ENCODE peak calls at places on chromosomes 7 and 10, in nine cellular contexts. One of them, this sample, is unnamed.
A peak's percentile ranks its signal among the peaks of the same experiment; 100 is the strongest.

GRCh38 chr7:56115852-56116538 is at the start of gene NUPR2:
- DNase-seq in A549: no peak
- DNase-seq in suprapubic skin: peak; percentile 38
- DNase-seq in effector memory CD4-positive, alpha-beta T cell: no peak
- DNase-seq in cardiac muscle cell: no peak
- DNase-seq in right atrium auricular region: no peak
- DNase-seq in A673: no peak
- DNase-seq in AG04450: no peak
- DNase-seq in CD8-positive, alpha-beta memory T cell: no peak
- DNase-seq in this sample: no peak

GRCh38 chr7:51369746-51370145 is 53.1 kb upstream of the COBL start:
- DNase-seq in A549: peak; percentile 33
- DNase-seq in suprapubic skin: no peak
- DNase-seq in effector memory CD4-positive, alpha-beta T cell: no peak
- DNase-seq in cardiac muscle cell: peak; percentile 36
- DNase-seq in right atrium auricular region: no peak
- DNase-seq in A673: no peak
- DNase-seq in AG04450: no peak
- DNase-seq in CD8-positive, alpha-beta memory T cell: no peak
- DNase-seq in this sample: no peak

GRCh38 chr10:60142736-60143135 is 236.4 kb upstream of the CCDC6 start:
- DNase-seq in A549: no peak
- DNase-seq in suprapubic skin: no peak
- DNase-seq in effector memory CD4-positive, alpha-beta T cell: no peak
- DNase-seq in cardiac muscle cell: no peak
- DNase-seq in right atrium auricular region: no peak
- DNase-seq in A673: peak; percentile 27
- DNase-seq in AG04450: no peak
- DNase-seq in CD8-positive, alpha-beta memory T cell: no peak
- DNase-seq in this sample: no peak

GRCh38 chr7:135650831-135651573 is 11.3 kb upstream of the STMP1 start:
- DNase-seq in A549: no peak
- DNase-seq in suprapubic skin: no peak
- DNase-seq in effector memory CD4-positive, alpha-beta T cell: no peak
- DNase-seq in cardiac muscle cell: peak; percentile 14
- DNase-seq in right atrium auricular region: no peak
- DNase-seq in A673: no peak
- DNase-seq in AG04450: no peak
- DNase-seq in CD8-positive, alpha-beta memory T cell: no peak
- DNase-seq in this sample: no peak

GRCh38 chr7:50733552-50733951 is 49.1 kb downstream of the GRB10 start:
- DNase-seq in A549: peak; percentile 92
- DNase-seq in suprapubic skin: no peak
- DNase-seq in effector memory CD4-positive, alpha-beta T cell: no peak
- DNase-seq in cardiac muscle cell: no peak
- DNase-seq in right atrium auricular region: peak; percentile 11
- DNase-seq in A673: no peak
- DNase-seq in AG04450: no peak
- DNase-seq in CD8-positive, alpha-beta memory T cell: no peak
- DNase-seq in this sample: no peak

GRCh38 chr7:50507898-50508470 is 57.2 kb downstream of the DDC start:
- DNase-seq in A549: no peak
- DNase-seq in suprapubic skin: no peak
- DNase-seq in effector memory CD4-positive, alpha-beta T cell: no peak
- DNase-seq in cardiac muscle cell: peak; percentile 13
- DNase-seq in right atrium auricular region: no peak
- DNase-seq in A673: no peak
- DNase-seq in AG04450: no peak
- DNase-seq in CD8-positive, alpha-beta memory T cell: no peak
- DNase-seq in this sample: no peak

GRCh38 chr10:26622891-26623290 is 74.6 kb upstream of the PDSS1 start:
- DNase-seq in A549: no peak
- DNase-seq in suprapubic skin: no peak
- DNase-seq in effector memory CD4-positive, alpha-beta T cell: no peak
- DNase-seq in cardiac muscle cell: no peak
- DNase-seq in right atrium auricular region: no peak
- DNase-seq in A673: no peak
- DNase-seq in AG04450: no peak
- DNase-seq in CD8-positive, alpha-beta memory T cell: no peak
- DNase-seq in this sample: no peak

GRCh38 chr7:873367-874002 is 2.9 kb upstream of the GET4 start:
- DNase-seq in A549: peak; percentile 90
- DNase-seq in suprapubic skin: peak; percentile 89
- DNase-seq in effector memory CD4-positive, alpha-beta T cell: peak; percentile 37
- DNase-seq in cardiac muscle cell: peak; percentile 88
- DNase-seq in right atrium auricular region: peak; percentile 90
- DNase-seq in A673: peak; percentile 92
- DNase-seq in AG04450: peak; percentile 38
- DNase-seq in CD8-positive, alpha-beta memory T cell: peak; percentile 49
- DNase-seq in this sample: peak; percentile 83

GRCh38 chr7:140623995-140624902 is 16.4 kb downstream of the DENND2A start:
- DNase-seq in A549: no peak
- DNase-seq in suprapubic skin: no peak
- DNase-seq in effector memory CD4-positive, alpha-beta T cell: no peak
- DNase-seq in cardiac muscle cell: peak; percentile 25
- DNase-seq in right atrium auricular region: no peak
- DNase-seq in A673: no peak
- DNase-seq in AG04450: no peak
- DNase-seq in CD8-positive, alpha-beta memory T cell: no peak
- DNase-seq in this sample: no peak

GRCh38 chr10:131743190-131744151 is 157.3 kb upstream of the PPP2R2D start:
- DNase-seq in A549: no peak
- DNase-seq in suprapubic skin: peak; percentile 47
- DNase-seq in effector memory CD4-positive, alpha-beta T cell: no peak
- DNase-seq in cardiac muscle cell: no peak
- DNase-seq in right atrium auricular region: no peak
- DNase-seq in A673: no peak
- DNase-seq in AG04450: no peak
- DNase-seq in CD8-positive, alpha-beta memory T cell: no peak
- DNase-seq in this sample: peak; percentile 44

GRCh38 chr10:119325131-119325530 is 117.8 kb downstream of the GRK5 start:
- DNase-seq in A549: no peak
- DNase-seq in suprapubic skin: no peak
- DNase-seq in effector memory CD4-positive, alpha-beta T cell: no peak
- DNase-seq in cardiac muscle cell: no peak
- DNase-seq in right atrium auricular region: no peak
- DNase-seq in A673: no peak
- DNase-seq in AG04450: no peak
- DNase-seq in CD8-positive, alpha-beta memory T cell: no peak
- DNase-seq in this sample: no peak

GRCh38 chr10:48607356-48608278 is 2.7 kb upstream of the ARHGAP22 start:
- DNase-seq in A549: no peak
- DNase-seq in suprapubic skin: no peak
- DNase-seq in effector memory CD4-positive, alpha-beta T cell: no peak
- DNase-seq in cardiac muscle cell: no peak
- DNase-seq in right atrium auricular region: no peak
- DNase-seq in A673: no peak
- DNase-seq in AG04450: no peak
- DNase-seq in CD8-positive, alpha-beta memory T cell: no peak
- DNase-seq in this sample: no peak

DNA sequence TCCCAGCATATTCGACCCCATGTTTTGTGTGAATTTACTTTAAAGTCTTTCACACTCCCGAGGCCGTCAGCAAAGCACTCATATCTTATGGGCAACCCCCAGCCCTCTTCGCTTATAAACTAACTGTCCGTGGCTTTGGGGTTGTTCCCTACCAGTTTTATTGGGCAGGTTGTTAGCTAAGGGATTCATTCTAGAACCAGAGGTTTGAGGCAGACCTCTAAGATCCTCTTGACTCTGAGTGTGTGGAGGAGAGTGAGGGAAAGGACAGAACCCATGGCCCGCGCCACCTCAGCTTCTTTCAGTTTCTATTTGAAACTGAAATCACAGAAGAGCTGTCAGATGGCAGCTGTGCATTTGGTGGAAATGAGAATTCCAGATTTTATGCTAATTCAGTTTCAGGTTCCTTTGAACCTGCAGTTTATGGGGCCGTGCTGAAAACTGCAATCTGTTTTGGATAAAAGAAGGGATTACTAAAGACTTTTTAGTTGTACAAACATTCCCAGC is 450.0 kb upstream of the GALNT17 start:
- DNase-seq in A549: no peak
- DNase-seq in suprapubic skin: no peak
- DNase-seq in effector memory CD4-positive, alpha-beta T cell: no peak
- DNase-seq in cardiac muscle cell: no peak
- DNase-seq in right atrium auricular region: no peak
- DNase-seq in A673: no peak
- DNase-seq in AG04450: no peak
- DNase-seq in CD8-positive, alpha-beta memory T cell: no peak
- DNase-seq in this sample: no peak
- H3K4me3 ChIP-seq in A549: no peak overlapping the region
- H3K4me3 ChIP-seq in suprapubic skin: no peak overlapping the region
- H3K4me3 ChIP-seq in effector memory CD4-positive, alpha-beta T cell: peak overlapping the region; percentile 51
- H3K4me3 ChIP-seq in cardiac muscle cell: no peak overlapping the region
- H3K4me3 ChIP-seq in right atrium auricular region: peak overlapping the region; percentile 6
- H3K4me3 ChIP-seq in A673: no peak overlapping the region
- H3K4me3 ChIP-seq in AG04450: no peak overlapping the region
- H3K4me3 ChIP-seq in CD8-positive, alpha-beta memory T cell: peak overlapping the region; percentile 22
- H3K4me3 ChIP-seq in this sample: no peak overlapping the region

GRCh38 chr7:25859412-25859704 is 292.6 kb upstream of the NFE2L3 start:
- DNase-seq in A549: no peak
- DNase-seq in suprapubic skin: no peak
- DNase-seq in effector memory CD4-positive, alpha-beta T cell: no peak
- DNase-seq in cardiac muscle cell: no peak
- DNase-seq in right atrium auricular region: no peak
- DNase-seq in A673: no peak
- DNase-seq in AG04450: no peak
- DNase-seq in CD8-positive, alpha-beta memory T cell: no peak
- DNase-seq in this sample: no peak
- H3K27ac ChIP-seq in A549: no peak overlapping the region
- H3K27ac ChIP-seq in suprapubic skin: no peak overlapping the region
- H3K27ac ChIP-seq in effector memory CD4-positive, alpha-beta T cell: no peak overlapping the region
- H3K27ac ChIP-seq in cardiac muscle cell: no peak overlapping the region
- H3K27ac ChIP-seq in right atrium auricular region: no peak overlapping the region
- H3K27ac ChIP-seq in A673: no peak overlapping the region
- H3K27ac ChIP-seq in AG04450: no peak overlapping the region
- H3K27ac ChIP-seq in CD8-positive, alpha-beta memory T cell: no peak overlapping the region
- H3K27ac ChIP-seq in this sample: no peak overlapping the region

GRCh38 chr10:72321248-72322029 is 33.3 kb downstream of the DNAJB12 start:
- DNase-seq in A549: no peak
- DNase-seq in suprapubic skin: peak; percentile 66
- DNase-seq in effector memory CD4-positive, alpha-beta T cell: no peak
- DNase-seq in cardiac muscle cell: no peak
- DNase-seq in right atrium auricular region: no peak
- DNase-seq in A673: no peak
- DNase-seq in AG04450: no peak
- DNase-seq in CD8-positive, alpha-beta memory T cell: no peak
- DNase-seq in this sample: no peak
- H3K4me3 ChIP-seq in A549: peak overlapping the region; percentile 7
- H3K4me3 ChIP-seq in suprapubic skin: no peak overlapping the region
- H3K4me3 ChIP-seq in effector memory CD4-positive, alpha-beta T cell: no peak overlapping the region
- H3K4me3 ChIP-seq in cardiac muscle cell: no peak overlapping the region
- H3K4me3 ChIP-seq in right atrium auricular region: no peak overlapping the region
- H3K4me3 ChIP-seq in A673: no peak overlapping the region
- H3K4me3 ChIP-seq in AG04450: peak overlapping the region; percentile 17
- H3K4me3 ChIP-seq in CD8-positive, alpha-beta memory T cell: no peak overlapping the region
- H3K4me3 ChIP-seq in this sample: no peak overlapping the region

GRCh38 chr7:129919492-129919891 is 33.3 kb downstream of the UBE2H start:
- DNase-seq in A549: no peak
- DNase-seq in suprapubic skin: no peak
- DNase-seq in effector memory CD4-positive, alpha-beta T cell: no peak
- DNase-seq in cardiac muscle cell: no peak
- DNase-seq in right atrium auricular region: no peak
- DNase-seq in A673: no peak
- DNase-seq in AG04450: no peak
- DNase-seq in CD8-positive, alpha-beta memory T cell: no peak
- DNase-seq in this sample: no peak
- H3K27ac ChIP-seq in A549: no peak overlapping the region
- H3K27ac ChIP-seq in suprapubic skin: no peak overlapping the region
- H3K27ac ChIP-seq in effector memory CD4-positive, alpha-beta T cell: no peak overlapping the region
- H3K27ac ChIP-seq in cardiac muscle cell: peak overlapping the region; percentile 21
- H3K27ac ChIP-seq in right atrium auricular region: no peak overlapping the region
- H3K27ac ChIP-seq in A673: no peak overlapping the region
- H3K27ac ChIP-seq in AG04450: no peak overlapping the region
- H3K27ac ChIP-seq in CD8-positive, alpha-beta memory T cell: no peak overlapping the region
- H3K27ac ChIP-seq in this sample: no peak overlapping the region

GRCh38 chr10:45580781-45581496 is 91.6 kb downstream of the ZFAND4 start:
- DNase-seq in A549: no peak
- DNase-seq in suprapubic skin: no peak
- DNase-seq in effector memory CD4-positive, alpha-beta T cell: no peak
- DNase-seq in cardiac muscle cell: no peak
- DNase-seq in right atrium auricular region: no peak
- DNase-seq in A673: no peak
- DNase-seq in AG04450: no peak
- DNase-seq in CD8-positive, alpha-beta memory T cell: no peak
- DNase-seq in this sample: peak; percentile 29
- H3K4me3 ChIP-seq in A549: no peak overlapping the region
- H3K4me3 ChIP-seq in suprapubic skin: peak overlapping the region; percentile 17
- H3K4me3 ChIP-seq in effector memory CD4-positive, alpha-beta T cell: peak overlapping the region; percentile 61
- H3K4me3 ChIP-seq in cardiac muscle cell: no peak overlapping the region
- H3K4me3 ChIP-seq in right atrium auricular region: no peak overlapping the region
- H3K4me3 ChIP-seq in A673: no peak overlapping the region
- H3K4me3 ChIP-seq in AG04450: no peak overlapping the region
- H3K4me3 ChIP-seq in CD8-positive, alpha-beta memory T cell: peak overlapping the region; percentile 70
- H3K4me3 ChIP-seq in this sample: peak overlapping the region; percentile 23

DNA sequence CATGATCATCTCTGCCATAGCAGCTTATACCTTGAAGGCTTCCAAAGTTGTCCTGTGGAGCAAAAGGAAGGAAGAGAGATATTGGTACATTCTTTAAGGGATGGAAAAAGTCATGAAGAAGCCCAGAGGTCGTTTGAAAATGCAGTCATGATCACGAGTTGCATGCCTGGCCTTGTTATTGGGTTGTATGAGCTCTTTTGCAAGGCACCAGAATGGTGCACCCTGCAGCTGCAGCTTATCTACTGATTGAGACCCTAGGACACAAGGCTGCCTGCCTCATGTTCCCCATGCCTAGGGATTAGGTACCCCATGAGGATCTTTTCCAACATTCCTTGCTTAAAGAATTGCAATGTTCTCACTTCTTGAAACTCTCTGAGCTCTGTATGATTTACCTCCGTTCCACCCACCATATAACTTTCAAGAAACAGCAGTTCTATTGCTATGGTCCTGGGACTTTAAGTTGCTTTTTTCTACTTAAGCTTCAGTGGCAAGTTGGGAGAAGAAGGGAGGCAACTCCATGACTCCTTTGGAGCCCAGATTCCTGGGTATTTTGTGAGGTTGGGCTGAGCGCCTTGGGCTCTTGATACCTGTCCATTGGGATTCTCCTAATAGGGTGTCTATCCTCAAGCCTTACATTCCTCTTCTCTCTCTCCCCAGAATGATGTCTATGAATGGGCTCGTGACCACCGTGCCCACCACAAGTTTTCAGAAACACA is 6.9 kb downstream of the SCD start:
- DNase-seq in A549: no peak
- DNase-seq in suprapubic skin: no peak
- DNase-seq in effector memory CD4-positive, alpha-beta T cell: no peak
- DNase-seq in cardiac muscle cell: no peak
- DNase-seq in right atrium auricular region: no peak
- DNase-seq in A673: no peak
- DNase-seq in AG04450: no peak
- DNase-seq in CD8-positive, alpha-beta memory T cell: no peak
- DNase-seq in this sample: no peak
- H3K27ac ChIP-seq in A549: no peak overlapping the region
- H3K27ac ChIP-seq in suprapubic skin: no peak overlapping the region
- H3K27ac ChIP-seq in effector memory CD4-positive, alpha-beta T cell: no peak overlapping the region
- H3K27ac ChIP-seq in cardiac muscle cell: no peak overlapping the region
- H3K27ac ChIP-seq in right atrium auricular region: no peak overlapping the region
- H3K27ac ChIP-seq in A673: peak overlapping the region; percentile 33
- H3K27ac ChIP-seq in AG04450: no peak overlapping the region
- H3K27ac ChIP-seq in CD8-positive, alpha-beta memory T cell: no peak overlapping the region
- H3K27ac ChIP-seq in this sample: no peak overlapping the region

GRCh38 chr7:83149466-83149865 is 13.2 kb downstream of the PCLO start:
- DNase-seq in A549: no peak
- DNase-seq in suprapubic skin: no peak
- DNase-seq in effector memory CD4-positive, alpha-beta T cell: no peak
- DNase-seq in cardiac muscle cell: no peak
- DNase-seq in right atrium auricular region: no peak
- DNase-seq in A673: no peak
- DNase-seq in AG04450: no peak
- DNase-seq in CD8-positive, alpha-beta memory T cell: no peak
- DNase-seq in this sample: no peak
- H3K4me3 ChIP-seq in A549: no peak overlapping the region
- H3K4me3 ChIP-seq in suprapubic skin: no peak overlapping the region
- H3K4me3 ChIP-seq in effector memory CD4-positive, alpha-beta T cell: no peak overlapping the region
- H3K4me3 ChIP-seq in cardiac muscle cell: no peak overlapping the region
- H3K4me3 ChIP-seq in right atrium auricular region: no peak overlapping the region
- H3K4me3 ChIP-seq in A673: no peak overlapping the region
- H3K4me3 ChIP-seq in AG04450: no peak overlapping the region
- H3K4me3 ChIP-seq in CD8-positive, alpha-beta memory T cell: no peak overlapping the region
- H3K4me3 ChIP-seq in this sample: no peak overlapping the region